ENCODE peak calls at places on chromosomes 13 and 19, in four cellular contexts. One of them, this sample, is unnamed.
A peak's percentile ranks its signal among the peaks of the same experiment; 100 is the strongest.

GRCh38 chr13:94020833-94021232 is 458.6 kb downstream of the DCT start:
- DNase-seq in NCI-H1436: no peak
- DNase-seq in caudate nucleus: no peak
- DNase-seq in activated CD8-positive, alpha-beta memory T cell treated with anti-CD3 and anti-CD28 coated beads for 1 hour: no peak
- DNase-seq in this sample: no peak

GRCh38 chr19:14002571-14003278 is 3.4 kb downstream of the RFX1 start:
- DNase-seq in NCI-H1436: no peak
- DNase-seq in caudate nucleus: no peak
- DNase-seq in activated CD8-positive, alpha-beta memory T cell treated with anti-CD3 and anti-CD28 coated beads for 1 hour: no peak
- DNase-seq in this sample: no peak

GRCh38 chr13:114127473-114128347 is 4.7 kb downstream of the RASA3 start:
- DNase-seq in NCI-H1436: no peak
- DNase-seq in caudate nucleus: no peak
- DNase-seq in activated CD8-positive, alpha-beta memory T cell treated with anti-CD3 and anti-CD28 coated beads for 1 hour: no peak
- DNase-seq in this sample: no peak

GRCh38 chr19:37594982-37595382 is 306 bp downstream of the ZNF540 start:
- DNase-seq in NCI-H1436: no peak
- DNase-seq in caudate nucleus: no peak
- DNase-seq in activated CD8-positive, alpha-beta memory T cell treated with anti-CD3 and anti-CD28 coated beads for 1 hour: peak; percentile 38
- DNase-seq in this sample: peak; percentile 70

GRCh38 chr19:53646144-53646543 is 14.3 kb downstream of the DPRX start:
- DNase-seq in NCI-H1436: no peak
- DNase-seq in caudate nucleus: no peak
- DNase-seq in activated CD8-positive, alpha-beta memory T cell treated with anti-CD3 and anti-CD28 coated beads for 1 hour: no peak
- DNase-seq in this sample: no peak

GRCh38 chr19:1090731-1091543 is 4.2 kb downstream of the POLR2E start:
- DNase-seq in NCI-H1436: no peak
- DNase-seq in caudate nucleus: peak; percentile 30
- DNase-seq in activated CD8-positive, alpha-beta memory T cell treated with anti-CD3 and anti-CD28 coated beads for 1 hour: no peak
- DNase-seq in this sample: no peak

GRCh38 chr13:44109986-44110640 is 230.4 kb downstream of the LACC1 start:
- DNase-seq in NCI-H1436: no peak
- DNase-seq in caudate nucleus: no peak
- DNase-seq in activated CD8-positive, alpha-beta memory T cell treated with anti-CD3 and anti-CD28 coated beads for 1 hour: no peak
- DNase-seq in this sample: no peak

GRCh38 chr13:99859178-99860177 is 112.1 kb downstream of the ZIC5 start:
- DNase-seq in NCI-H1436: no peak
- DNase-seq in caudate nucleus: no peak
- DNase-seq in activated CD8-positive, alpha-beta memory T cell treated with anti-CD3 and anti-CD28 coated beads for 1 hour: no peak
- DNase-seq in this sample: no peak

GRCh38 chr19:49591731-49592485 is 926 bp downstream of the PRR12 start:
- DNase-seq in NCI-H1436: peak; percentile 61
- DNase-seq in caudate nucleus: peak; percentile 59
- DNase-seq in activated CD8-positive, alpha-beta memory T cell treated with anti-CD3 and anti-CD28 coated beads for 1 hour: peak; percentile 11
- DNase-seq in this sample: no peak

GRCh38 chr13:97976551-97977375 is 23.3 kb downstream of the IPO5 start:
- DNase-seq in NCI-H1436: peak; percentile 29
- DNase-seq in caudate nucleus: peak; percentile 29
- DNase-seq in activated CD8-positive, alpha-beta memory T cell treated with anti-CD3 and anti-CD28 coated beads for 1 hour: peak; percentile 10
- DNase-seq in this sample: no peak

GRCh38 chr13:89294115-89294867 is 1623.1 kb downstream of the SLITRK5 start:
- DNase-seq in NCI-H1436: no peak
- DNase-seq in caudate nucleus: no peak
- DNase-seq in activated CD8-positive, alpha-beta memory T cell treated with anti-CD3 and anti-CD28 coated beads for 1 hour: no peak
- DNase-seq in this sample: no peak

GRCh38 chr19:5445667-5446066 is 9.6 kb upstream of the ZNRF4 start:
- DNase-seq in NCI-H1436: no peak
- DNase-seq in caudate nucleus: no peak
- DNase-seq in activated CD8-positive, alpha-beta memory T cell treated with anti-CD3 and anti-CD28 coated beads for 1 hour: no peak
- DNase-seq in this sample: no peak

GRCh38 chr13:89457977-89458376 is 1786.8 kb downstream of the SLITRK5 start:
- DNase-seq in NCI-H1436: no peak
- DNase-seq in caudate nucleus: no peak
- DNase-seq in activated CD8-positive, alpha-beta memory T cell treated with anti-CD3 and anti-CD28 coated beads for 1 hour: no peak
- DNase-seq in this sample: no peak

GRCh38 chr13:90427322-90428272 is 919.9 kb upstream of the MIR17HG start:
- DNase-seq in NCI-H1436: no peak
- DNase-seq in caudate nucleus: no peak
- DNase-seq in activated CD8-positive, alpha-beta memory T cell treated with anti-CD3 and anti-CD28 coated beads for 1 hour: no peak
- DNase-seq in this sample: no peak

GRCh38 chr19:45515807-45516401 is 8.6 kb downstream of the VASP start:
- DNase-seq in NCI-H1436: no peak
- DNase-seq in caudate nucleus: no peak
- DNase-seq in activated CD8-positive, alpha-beta memory T cell treated with anti-CD3 and anti-CD28 coated beads for 1 hour: no peak
- DNase-seq in this sample: no peak

GRCh38 chr19:12703056-12703455 is 6.6 kb upstream of the FBXW9 start:
- DNase-seq in NCI-H1436: peak; percentile 74
- DNase-seq in caudate nucleus: no peak
- DNase-seq in activated CD8-positive, alpha-beta memory T cell treated with anti-CD3 and anti-CD28 coated beads for 1 hour: no peak
- DNase-seq in this sample: no peak

GRCh38 chr13:84870190-84870589 is 929.0 kb downstream of the SLITRK6 start:
- DNase-seq in NCI-H1436: no peak
- DNase-seq in caudate nucleus: no peak
- DNase-seq in activated CD8-positive, alpha-beta memory T cell treated with anti-CD3 and anti-CD28 coated beads for 1 hour: no peak
- DNase-seq in this sample: no peak

GRCh38 chr19:42397315-42398166 is 7.4 kb upstream of the CNFN start:
- DNase-seq in NCI-H1436: no peak
- DNase-seq in caudate nucleus: no peak
- DNase-seq in activated CD8-positive, alpha-beta memory T cell treated with anti-CD3 and anti-CD28 coated beads for 1 hour: no peak
- DNase-seq in this sample: no peak

GRCh38 chr19:13298565-13299481 is 148.6 kb downstream of the IER2 start:
- DNase-seq in NCI-H1436: no peak
- DNase-seq in caudate nucleus: no peak
- DNase-seq in activated CD8-positive, alpha-beta memory T cell treated with anti-CD3 and anti-CD28 coated beads for 1 hour: no peak
- DNase-seq in this sample: peak; percentile 16

GRCh38 chr13:108352599-108352998 is 83.1 kb downstream of the TNFSF13B start:
- DNase-seq in NCI-H1436: no peak
- DNase-seq in caudate nucleus: no peak
- DNase-seq in activated CD8-positive, alpha-beta memory T cell treated with anti-CD3 and anti-CD28 coated beads for 1 hour: no peak
- DNase-seq in this sample: no peak

GRCh38 chr13:44230071-44230470 is 143.6 kb upstream of the SERP2 start:
- DNase-seq in NCI-H1436: no peak
- DNase-seq in caudate nucleus: no peak
- DNase-seq in activated CD8-positive, alpha-beta memory T cell treated with anti-CD3 and anti-CD28 coated beads for 1 hour: no peak
- DNase-seq in this sample: no peak

GRCh38 chr19:8307965-8308866 is at the start of gene CD320:
- DNase-seq in NCI-H1436: peak; percentile 87
- DNase-seq in caudate nucleus: peak; percentile 91
- DNase-seq in activated CD8-positive, alpha-beta memory T cell treated with anti-CD3 and anti-CD28 coated beads for 1 hour: peak; percentile 81
- DNase-seq in this sample: peak; percentile 84

GRCh38 chr13:102580552-102581169 is 16.1 kb upstream of the TPP2 start:
- DNase-seq in NCI-H1436: peak; percentile 46
- DNase-seq in caudate nucleus: no peak
- DNase-seq in activated CD8-positive, alpha-beta memory T cell treated with anti-CD3 and anti-CD28 coated beads for 1 hour: no peak
- DNase-seq in this sample: peak; percentile 72

GRCh38 chr13:39655041-39655568 is 357 bp upstream of the COG6 start:
- DNase-seq in NCI-H1436: no peak
- DNase-seq in caudate nucleus: no peak
- DNase-seq in activated CD8-positive, alpha-beta memory T cell treated with anti-CD3 and anti-CD28 coated beads for 1 hour: no peak
- DNase-seq in this sample: no peak

GRCh38 chr19:17311455-17312248 is 2.3 kb downstream of the DDA1 start:
- DNase-seq in NCI-H1436: no peak
- DNase-seq in caudate nucleus: no peak
- DNase-seq in activated CD8-positive, alpha-beta memory T cell treated with anti-CD3 and anti-CD28 coated beads for 1 hour: no peak
- DNase-seq in this sample: no peak

GRCh38 chr13:99018418-99019180 is 40.7 kb upstream of the DOCK9 start:
- DNase-seq in NCI-H1436: no peak
- DNase-seq in caudate nucleus: no peak
- DNase-seq in activated CD8-positive, alpha-beta memory T cell treated with anti-CD3 and anti-CD28 coated beads for 1 hour: no peak
- DNase-seq in this sample: no peak

This sample was measured in hippocampal formation.